ENCODE peak calls at places on chromosomes 16 and 17, in nine cellular contexts. Q is HCEC 1CT; Z is G401; F is AG09319; S is DMS 273 treated with DMSO at 0.1 percent for 48 hours; G is activated naive CD8-positive, alpha-beta T cell treated with anti-CD3 and anti-CD28 coated beads, Interleukin-2, amount 50 U/mL, for 16 hours; J is RCC 7860; T is T-helper 17 cell; Y is BJ. B is an unnamed sample.

GRCh38 chr17:44775838-44776621 is 17.2 kb downstream of the ADAM11 start:
- DNase-seq in Q (no peak), G (no peak), J (peak; percentile 22), T (peak; percentile 91), Y (peak; percentile 80), F (no peak), S (no peak), Z (peak; percentile 43), B (no peak)

GRCh38 chr16:66524601-66525164 is 25.2 kb downstream of the TK2 start:
- DNase-seq in Y (no peak), Z (no peak), S (no peak), T (no peak), Q (no peak), F (no peak), G (no peak), J (no peak), B (no peak)

GRCh38 chr17:80950466-80951120 is 41.0 kb upstream of the CHMP6 start:
- DNase-seq in T (no peak), Y (no peak), Z (no peak), S (no peak), Q (no peak), F (no peak), J (no peak), G (no peak), B (no peak)

GRCh38 chr16:58503863-58504688 is 4.1 kb downstream of the NDRG4 start:
- DNase-seq in Y (no peak), G (no peak), S (no peak), J (no peak), T (no peak), F (no peak), Z (no peak), Q (no peak), B (no peak)

GRCh38 chr17:82244413-82245140 is 15.7 kb downstream of the SLC16A3 start:
- DNase-seq in Y (no peak), T (no peak), G (no peak), F (no peak), Z (peak; percentile 79), S (no peak), Q (no peak), J (no peak), B (no peak)

GRCh38 chr17:6471531-6472465 is 27.5 kb downstream of the PIMREG start:
- DNase-seq in Z (peak; percentile 36), Y (no peak), S (no peak), F (peak; percentile 10), T (no peak), G (no peak), Q (peak; percentile 79), J (peak; percentile 49), B (no peak)

GRCh38 chr16:84652565-84652964 is 4.3 kb downstream of the KLHL36 start:
- DNase-seq in Y (no peak), J (no peak), F (no peak), G (no peak), Z (no peak), T (no peak), S (no peak), Q (no peak), B (no peak)

GRCh38 chr16:86988920-86989715 is 328.1 kb downstream of the C16orf95 start:
- DNase-seq in Y (no peak), G (no peak), Z (no peak), Q (no peak), T (no peak), J (no peak), F (no peak), S (no peak), B (no peak)

GRCh38 chr16:13143551-13143950 is 242.2 kb downstream of the SHISA9 start:
- DNase-seq in G (no peak), Q (no peak), T (no peak), Y (no peak), J (no peak), S (no peak), Z (no peak), F (no peak), B (no peak)

GRCh38 chr17:37676115-37676925 is 33.1 kb upstream of the DDX52 start:
- DNase-seq in T (no peak), Y (no peak), G (no peak), Q (no peak), F (no peak), S (no peak), J (peak; percentile 64), Z (no peak), B (no peak)

GRCh38 chr16:495127-495748 is 32.3 kb upstream of the CAPN15 start:
- DNase-seq in J (peak; percentile 15), G (no peak), T (no peak), F (no peak), Z (peak; percentile 65), S (peak; percentile 14), Y (no peak), Q (peak; percentile 30), B (no peak)

GRCh38 chr17:44527954-44528353 is 24.7 kb upstream of the GPATCH8 start:
- DNase-seq in Z (no peak), F (no peak), G (no peak), T (no peak), J (no peak), S (no peak), Q (no peak), Y (no peak), B (no peak)

GRCh38 chr17:27449541-27449940 is 6.7 kb upstream of the KSR1 start:
- DNase-seq in J (no peak), Q (no peak), S (no peak), Y (no peak), G (no peak), F (no peak), T (no peak), Z (no peak), B (no peak)

GRCh38 chr17:40352779-40353394 is 11.7 kb downstream of the GJD3 start:
- DNase-seq in J (no peak), T (no peak), G (no peak), Z (no peak), F (no peak), Y (no peak), S (no peak), Q (no peak), B (no peak)

GRCh38 chr17:20284575-20284974 is 182.8 kb downstream of the LGALS9B start:
- DNase-seq in T (no peak), J (no peak), Z (no peak), F (no peak), G (no peak), Q (no peak), Y (no peak), S (no peak), B (no peak)

GRCh38 chr17:68457168-68457538 is at the start of gene WIPI1:
- DNase-seq in Q (no peak), F (no peak), Y (no peak), J (no peak), G (peak; percentile 5), S (no peak), Z (no peak), T (peak; percentile 27), B (peak; percentile 29)

GRCh38 chr17:27912989-27913388 is 19.8 kb upstream of the LYRM9 start:
- DNase-seq in T (no peak), Z (no peak), S (no peak), Q (no peak), Y (no peak), G (no peak), J (no peak), F (no peak), B (no peak)

GRCh38 chr16:85715169-85716015 is 26.6 kb upstream of the GINS2 start:
- DNase-seq in S (peak; percentile 47), Z (no peak), G (no peak), F (no peak), T (no peak), Q (no peak), J (no peak), Y (no peak), B (no peak)

GRCh38 chr17:7392696-7393612 is 1.4 kb downstream of the PLSCR3 start:
- DNase-seq in T (no peak), J (no peak), Q (no peak), S (no peak), Y (no peak), F (no peak), Z (no peak), G (no peak), B (no peak)

GRCh38 chr16:55526448-55526847 is 17.6 kb downstream of the LPCAT2 start:
- DNase-seq in Z (no peak), S (no peak), Y (no peak), G (no peak), J (no peak), Q (no peak), F (no peak), T (no peak), B (no peak)

GRCh38 chr16:75216127-75216526 is 2.7 kb upstream of the CTRB1 start:
- DNase-seq in G (no peak), Y (no peak), J (no peak), Q (no peak), F (no peak), Z (no peak), S (no peak), T (no peak), B (no peak)

GRCh38 chr17:1000597-1001490 is 3.9 kb downstream of the TIMM22 start:
- DNase-seq in F (no peak), S (peak; percentile 18), G (no peak), Q (peak; percentile 50), J (no peak), T (no peak), Y (no peak), Z (no peak), B (no peak)

GRCh38 chr16:67555795-67556212 is 6.5 kb upstream of the CTCF start:
- DNase-seq in Y (no peak), T (no peak), G (no peak), Q (peak; percentile 82), J (peak; percentile 27), F (no peak), S (no peak), Z (no peak), B (no peak)

GRCh38 chr17:51869387-51869786 is 289.1 kb downstream of the CA10 start:
- DNase-seq in G (no peak), Z (no peak), S (no peak), J (no peak), Y (no peak), T (no peak), Q (no peak), F (no peak), B (no peak)

GRCh38 chr17:29645516-29646051 is 22.9 kb upstream of the CORO6 start:
- DNase-seq in G (no peak), J (no peak), Y (peak; percentile 82), T (no peak), Z (peak; percentile 62), Q (peak; percentile 59), S (peak; percentile 92), F (peak; percentile 71), B (no peak)

B was measured in stimulated activated CD4-positive, alpha-beta T cell treated with anti-CD3 and anti-CD28 coated beads, Interleukin-1b, Interleukin-23, amount 100 ng/mL, for 24 hours.